ENCODE peak calls at places on chromosomes 1 and 21, in eight cellular contexts. B, P, G, R, I, M, Q and S are unnamed samples.

GRCh38 chr1:182292193-182292741 is 99.3 kb downstream of the GLUL start:
- DNase-seq in B (no peak), P (no peak), G (no peak), R (no peak), I (no peak), M (no peak), Q (no peak), S (no peak)

GRCh38 chr1:150876111-150876434 is 326 bp downstream of the ARNT start:
- DNase-seq in B (peak), P (no peak), G (peak), R (peak), I (peak), M (no peak), Q (no peak), S (peak)

GRCh38 chr1:46605242-46605641 is 1.2 kb upstream of the MKNK1 start:
- DNase-seq in B (no peak), P (no peak), G (no peak), R (no peak), I (no peak), M (no peak), Q (no peak), S (no peak)

GRCh38 chr1:8217011-8217711 is 100.8 kb upstream of the SLC45A1 start:
- DNase-seq in B (no peak), P (no peak), G (no peak), R (peak), I (peak), M (no peak), Q (peak), S (no peak)

GRCh38 chr1:172357753-172358152 is 62.7 kb upstream of the C1orf105 start:
- DNase-seq in B (no peak), P (peak), G (no peak), R (peak), I (no peak), M (no peak), Q (no peak), S (no peak)

GRCh38 chr1:75130865-75131592 is 3.2 kb upstream of the LHX8 start:
- DNase-seq in B (no peak), P (no peak), G (no peak), R (no peak), I (no peak), M (no peak), Q (no peak), S (no peak)

GRCh38 chr1:244836135-244836521 is 670 bp downstream of the COX20 start:
- DNase-seq in B (no peak), P (peak), G (no peak), R (peak), I (no peak), M (no peak), Q (no peak), S (no peak)

GRCh38 chr1:212217633-212218032 is 67.6 kb upstream of the PPP2R5A start:
- DNase-seq in B (no peak), P (no peak), G (no peak), R (no peak), I (peak), M (no peak), Q (no peak), S (no peak)

GRCh38 chr1:227317541-227318002 is 720 bp downstream of the CDC42BPA start:
- DNase-seq in B (peak), P (no peak), G (no peak), R (peak), I (no peak), M (no peak), Q (peak), S (peak)

GRCh38 chr1:187680823-187681222 is 852.1 kb downstream of the PLA2G4A start:
- DNase-seq in B (no peak), P (no peak), G (peak), R (peak), I (no peak), M (no peak), Q (no peak), S (peak)

GRCh38 chr1:201059401-201059800 is 35.9 kb upstream of the KIF21B start:
- DNase-seq in B (no peak), P (no peak), G (no peak), R (no peak), I (no peak), M (no peak), Q (no peak), S (no peak)

GRCh38 chr1:207937204-207937603 is 26.3 kb upstream of the CD34 start:
- DNase-seq in B (no peak), P (no peak), G (no peak), R (no peak), I (no peak), M (no peak), Q (no peak), S (no peak)

GRCh38 chr1:48697066-48697707 is 79.5 kb downstream of the BEND5 start:
- DNase-seq in B (peak), P (peak), G (no peak), R (peak), I (peak), M (peak), Q (peak), S (peak)

GRCh38 chr1:171206956-171207355 is 21.9 kb downstream of the FMO2 start:
- DNase-seq in B (no peak), P (no peak), G (no peak), R (no peak), I (no peak), M (no peak), Q (no peak), S (no peak)

GRCh38 chr21:36069713-36070573 is at the start of gene CBR1:
- DNase-seq in B (peak), P (peak), G (peak), R (peak), I (peak), M (peak), Q (peak), S (peak)

GRCh38 chr1:44819257-44819593 is 10.9 kb downstream of the BTBD19 start:
- DNase-seq in B (no peak), P (no peak), G (no peak), R (peak), I (no peak), M (peak), Q (peak), S (no peak)

GRCh38 chr1:158005249-158005648 is 11.8 kb downstream of the KIRREL1 start:
- DNase-seq in B (no peak), P (no peak), G (no peak), R (no peak), I (no peak), M (no peak), Q (no peak), S (no peak)

GRCh38 chr1:158007949-158008386 is 14.5 kb downstream of the KIRREL1 start:
- DNase-seq in B (no peak), P (no peak), G (no peak), R (no peak), I (no peak), M (no peak), Q (peak), S (no peak)

GRCh38 chr1:158011714-158012113 is 18.3 kb downstream of the KIRREL1 start:
- DNase-seq in B (no peak), P (no peak), G (no peak), R (peak), I (no peak), M (no peak), Q (no peak), S (no peak)

GRCh38 chr1:158007180-158007579 is 13.7 kb downstream of the KIRREL1 start:
- DNase-seq in B (no peak), P (no peak), G (no peak), R (no peak), I (no peak), M (no peak), Q (no peak), S (no peak)

DNA sequence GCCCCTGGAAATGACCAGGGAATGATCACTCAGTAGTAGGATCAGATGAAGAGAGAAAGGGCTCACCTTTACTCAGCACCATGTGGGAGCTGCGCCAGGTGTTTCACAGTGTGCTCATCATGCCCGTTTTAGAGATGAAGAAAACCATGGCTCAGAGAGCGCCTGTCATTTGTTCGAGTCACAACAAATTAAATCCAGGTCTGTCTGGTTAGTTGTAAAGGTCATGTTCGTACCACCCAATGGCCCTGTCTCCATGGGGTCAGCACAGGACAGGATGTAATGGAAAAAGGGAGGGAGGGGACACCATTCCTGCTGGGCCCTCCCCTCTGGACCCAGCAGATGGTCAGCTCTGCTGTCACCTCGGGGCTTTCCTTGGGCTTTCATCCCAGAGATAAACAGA is 15.2 kb downstream of the KIRREL1 start:
- DNase-seq in B (no peak), P (no peak), G (no peak), R (peak), I (no peak), M (no peak), Q (no peak), S (no peak)
- H3K27ac ChIP-seq in B (no peak), P (no peak), G (peak), R (peak), I (peak), M (peak), Q (peak), S (peak)

GRCh38 chr1:203564024-203564423 is 62.6 kb upstream of the ATP2B4 start:
- DNase-seq in B (no peak), P (no peak), G (no peak), R (no peak), I (no peak), M (no peak), Q (no peak), S (peak)

GRCh38 chr1:203557958-203558760 is 64.2 kb downstream of the OPTC start:
- DNase-seq in B (no peak), P (no peak), G (peak), R (peak), I (peak), M (peak), Q (peak), S (peak)

GRCh38 chr1:203559523-203559922 is 65.6 kb downstream of the OPTC start:
- DNase-seq in B (no peak), P (no peak), G (no peak), R (peak), I (no peak), M (no peak), Q (peak), S (peak)

GRCh38 chr1:203567596-203567995 is 59.0 kb upstream of the ATP2B4 start:
- DNase-seq in B (no peak), P (no peak), G (no peak), R (no peak), I (no peak), M (no peak), Q (no peak), S (no peak)

GRCh38 chr1:203563291-203563690 is 63.3 kb upstream of the ATP2B4 start:
- DNase-seq in B (no peak), P (no peak), G (no peak), R (no peak), I (no peak), M (no peak), Q (no peak), S (no peak)
- H3K4me3 ChIP-seq in B (no peak), P (no peak), G (no peak), R (no peak), I (no peak), M (no peak), Q (no peak), S (no peak)

DNA sequence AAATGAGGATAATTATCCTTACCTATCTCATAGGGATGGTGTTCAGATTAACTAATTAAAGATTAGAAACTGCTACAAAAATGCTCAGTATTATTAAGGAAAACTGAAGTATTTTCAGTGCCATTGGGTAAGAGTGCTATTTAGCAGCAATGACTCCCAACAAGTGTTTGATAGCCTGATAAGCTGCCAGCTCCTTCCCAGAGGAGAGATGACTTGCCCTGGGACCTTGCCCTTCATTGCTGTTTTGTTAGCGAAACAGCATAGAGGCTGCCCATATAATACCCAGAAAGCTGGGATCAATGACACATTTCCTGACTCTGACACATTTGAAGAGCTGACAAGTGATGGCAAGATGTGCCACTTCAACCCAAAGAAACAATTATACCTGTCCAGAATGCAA is 592.2 kb downstream of the ADGRL2 start:
- DNase-seq in B (no peak), P (no peak), G (no peak), R (no peak), I (no peak), M (no peak), Q (no peak), S (no peak)
- H3K27ac ChIP-seq in B (no peak), P (no peak), G (no peak), R (no peak), I (no peak), M (no peak), Q (no peak), S (no peak)

GRCh38 chr1:9249534-9250335 is 15.2 kb downstream of the H6PD start:
- DNase-seq in B (peak), P (peak), G (no peak), R (no peak), I (peak), M (no peak), Q (peak), S (peak)
- H3K4me3 ChIP-seq in B (no peak), P (no peak), G (no peak), R (no peak), I (no peak), M (no peak), Q (no peak), S (no peak)

GRCh38 chr1:234718509-234719453 is 108.8 kb upstream of the IRF2BP2 start:
- DNase-seq in B (no peak), P (no peak), G (no peak), R (no peak), I (no peak), M (no peak), Q (no peak), S (no peak)
- H3K27ac ChIP-seq in B (no peak), P (no peak), G (no peak), R (no peak), I (peak), M (peak), Q (peak), S (no peak)

DNA sequence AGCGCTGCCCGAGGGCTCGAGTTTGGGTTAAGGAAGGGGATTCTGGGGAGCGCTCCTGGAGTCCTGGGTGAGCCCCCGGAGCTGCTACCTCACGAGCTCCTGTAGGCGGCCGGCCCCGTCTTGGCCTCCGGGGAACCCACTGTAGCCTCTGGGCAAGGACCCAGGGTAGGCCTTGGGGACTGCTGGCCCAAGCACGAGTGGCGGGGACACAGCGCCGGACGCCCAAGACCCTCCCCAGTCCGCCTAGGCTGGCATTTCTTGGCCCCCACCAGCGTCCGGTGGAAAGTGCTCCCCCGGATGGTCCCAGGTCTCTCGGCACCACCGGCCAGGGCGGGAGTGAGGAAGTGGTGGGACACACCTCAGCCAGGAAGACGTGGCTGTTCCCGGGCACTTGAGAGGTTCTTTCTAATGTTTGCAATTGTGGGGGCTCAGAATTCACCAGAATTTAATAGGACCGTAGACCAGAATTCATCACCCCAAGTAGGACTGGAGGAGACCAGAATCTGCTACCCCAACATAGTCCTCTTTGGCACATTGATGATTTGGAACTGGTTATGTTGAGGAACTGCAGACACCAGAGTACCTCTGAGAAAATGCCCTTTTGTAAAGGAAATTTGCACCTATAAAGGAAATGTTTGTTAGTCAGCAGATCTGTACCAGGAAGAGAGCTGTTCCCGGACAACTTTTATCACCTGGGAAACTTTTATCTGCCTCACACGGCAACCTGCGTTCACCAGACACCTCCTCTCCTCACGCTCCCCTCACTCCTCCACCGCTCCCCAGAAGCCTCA is 652 bp upstream of the TMPRSS2 start:
- DNase-seq in B (no peak), P (no peak), G (no peak), R (no peak), I (no peak), M (no peak), Q (no peak), S (no peak)
- H3K4me3 ChIP-seq in B (no peak), P (no peak), G (no peak), R (no peak), I (peak), M (peak), Q (no peak), S (no peak)

GRCh38 chr1:30677471-30677870 is 45.9 kb downstream of the MATN1 start:
- DNase-seq in B (no peak), P (no peak), G (no peak), R (no peak), I (no peak), M (no peak), Q (no peak), S (no peak)

GRCh38 chr1:30673395-30673794 is 50.0 kb downstream of the MATN1 start:
- DNase-seq in B (no peak), P (no peak), G (no peak), R (no peak), I (no peak), M (no peak), Q (no peak), S (no peak)

GRCh38 chr1:30672661-30673060 is 50.7 kb downstream of the MATN1 start:
- DNase-seq in B (no peak), P (no peak), G (no peak), R (no peak), I (no peak), M (no peak), Q (no peak), S (no peak)

GRCh38 chr1:30675761-30676160 is 47.6 kb downstream of the MATN1 start:
- DNase-seq in B (no peak), P (no peak), G (no peak), R (peak), I (no peak), M (no peak), Q (no peak), S (no peak)

DNA sequence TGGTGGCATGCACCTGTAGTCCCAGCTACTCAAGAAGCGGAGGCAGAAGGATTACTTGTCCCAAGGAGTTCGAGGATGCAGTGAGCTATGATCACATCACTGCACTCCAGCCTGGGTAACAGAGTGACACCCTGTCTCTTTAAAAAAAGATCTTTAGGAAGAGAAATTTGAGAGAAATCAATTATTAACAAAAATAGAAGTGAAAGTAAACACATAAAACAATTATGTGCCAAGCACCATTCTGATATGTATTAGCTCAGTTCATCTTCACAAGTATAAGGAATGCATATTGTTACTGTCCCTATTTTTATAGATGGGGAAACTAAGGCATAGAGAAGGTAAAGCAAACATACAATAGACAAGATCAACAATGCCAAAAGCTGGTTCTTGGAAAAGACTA is 48.1 kb downstream of the MATN1 start:
- DNase-seq in B (no peak), P (no peak), G (no peak), R (no peak), I (no peak), M (no peak), Q (no peak), S (no peak)
- H3K27ac ChIP-seq in B (no peak), P (no peak), G (no peak), R (no peak), I (no peak), M (no peak), Q (no peak), S (no peak)

DNA sequence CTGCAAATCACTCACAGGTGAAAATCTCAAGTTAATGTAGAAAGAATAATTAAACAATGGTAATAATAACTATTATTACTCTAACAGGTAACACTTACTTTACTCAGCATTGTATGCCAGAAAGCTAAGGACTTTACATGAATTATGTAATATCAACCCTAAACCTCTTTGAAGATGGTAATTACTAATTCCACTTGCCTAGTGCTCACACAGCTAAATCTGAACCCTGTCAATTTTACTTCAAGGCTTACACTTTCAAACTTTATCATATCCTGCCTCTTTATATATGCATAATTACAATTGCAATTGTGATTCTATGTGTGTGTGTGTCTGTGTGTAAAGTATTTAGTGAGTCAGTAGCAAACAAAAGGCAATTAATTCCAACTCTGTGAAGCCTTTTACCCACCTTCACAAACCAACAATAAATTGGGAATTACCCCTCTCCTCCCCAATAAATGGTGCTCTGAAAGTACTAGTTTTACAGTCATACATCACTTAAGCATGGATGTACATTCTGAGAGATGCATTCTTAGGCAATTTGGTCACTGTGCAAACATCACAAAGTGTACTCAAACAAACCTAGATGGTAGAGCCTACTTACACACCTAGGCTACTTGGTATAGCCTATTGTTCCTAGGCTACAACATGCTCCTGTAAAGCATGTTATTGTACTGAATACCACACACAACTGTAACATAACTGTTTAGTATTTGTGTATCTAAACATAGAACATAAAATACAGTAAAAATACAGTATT is 5.9 kb downstream of the ZNF644 start:
- DNase-seq in B (no peak), P (no peak), G (no peak), R (no peak), I (no peak), M (no peak), Q (no peak), S (peak)
- H3K4me3 ChIP-seq in B (no peak), P (no peak), G (no peak), R (no peak), I (no peak), M (no peak), Q (no peak), S (no peak)

GRCh38 chr1:2250721-2251281 is 22.7 kb downstream of the SKI start:
- DNase-seq in B (no peak), P (no peak), G (no peak), R (no peak), I (peak), M (no peak), Q (no peak), S (no peak)

GRCh38 chr1:2251786-2252185 is 23.7 kb downstream of the SKI start:
- DNase-seq in B (no peak), P (no peak), G (no peak), R (no peak), I (no peak), M (no peak), Q (no peak), S (no peak)

GRCh38 chr1:2252423-2252822 is 24.3 kb downstream of the SKI start:
- DNase-seq in B (no peak), P (no peak), G (no peak), R (no peak), I (no peak), M (no peak), Q (no peak), S (no peak)

GRCh38 chr1:2249559-2249906 is 21.4 kb downstream of the SKI start:
- DNase-seq in B (no peak), P (no peak), G (no peak), R (no peak), I (no peak), M (no peak), Q (no peak), S (no peak)

DNA sequence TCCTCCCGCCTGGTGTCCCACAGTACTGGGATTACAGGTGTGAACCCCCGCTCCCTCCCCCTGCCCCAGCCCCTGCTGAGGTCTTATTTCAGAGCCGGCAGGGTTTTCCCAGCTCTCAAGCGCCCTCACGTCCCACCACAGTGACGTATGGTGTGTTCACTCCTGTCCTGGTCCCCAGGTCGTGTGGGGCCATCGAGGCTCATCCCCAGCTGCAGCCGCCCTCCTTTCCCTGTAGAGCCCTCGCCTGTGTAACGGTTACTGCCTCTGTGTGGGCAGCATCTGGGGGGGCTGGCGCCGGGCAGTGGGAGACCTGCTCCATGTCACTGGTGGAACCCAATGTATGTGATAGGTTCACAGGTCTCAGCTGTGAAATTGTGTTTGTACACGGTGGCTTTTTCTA is 23.2 kb downstream of the SKI start:
- DNase-seq in B (no peak), P (no peak), G (no peak), R (no peak), I (no peak), M (no peak), Q (no peak), S (no peak)
- H3K27ac ChIP-seq in B (no peak), P (no peak), G (no peak), R (no peak), I (no peak), M (no peak), Q (no peak), S (no peak)